ENCODE peak calls at places on chromosomes 2 and 18, in ten cellular contexts. O, U, P, T, Q, Y, W, R, K and D are unnamed samples.

GRCh38 chr18:74497308-74497640 is 1.1 kb downstream of the CNDP2 start:
- DNase-seq in R (no peak), Y (no peak), K (no peak), O (no peak), W (no peak), P (no peak), T (no peak), U (no peak), Q (no peak), D (no peak)

GRCh38 chr2:55049794-55050132 is 488 bp downstream of the RTN4 start:
- DNase-seq in K (no peak), Y (peak; percentile 26), Q (no peak), R (no peak), W (no peak), P (no peak), U (no peak), T (no peak), O (no peak), D (no peak)

GRCh38 chr18:27363918-27364317 is 178.8 kb upstream of the CHST9 start:
- DNase-seq in Q (no peak), R (no peak), P (peak; percentile 19), W (no peak), K (no peak), Y (no peak), T (no peak), O (no peak), U (no peak), D (no peak)

GRCh38 chr18:72155327-72155726 is 388.8 kb downstream of the CBLN2 start:
- DNase-seq in W (no peak), Y (peak; percentile 18), K (no peak), Q (no peak), T (no peak), R (no peak), P (no peak), U (no peak), O (no peak), D (no peak)

GRCh38 chr2:102891261-102891660 is 129.4 kb downstream of the TMEM182 start:
- DNase-seq in Y (no peak), R (no peak), O (no peak), K (no peak), U (no peak), Q (no peak), W (no peak), P (no peak), T (no peak), D (no peak)

GRCh38 chr18:78765142-78765541 is 214.5 kb upstream of the SALL3 start:
- DNase-seq in O (no peak), P (no peak), R (no peak), K (no peak), Q (no peak), W (no peak), Y (no peak), T (no peak), U (no peak), D (no peak)

GRCh38 chr2:122519806-122520205 is 764.4 kb downstream of the TSN start:
- DNase-seq in Y (no peak), Q (no peak), K (no peak), T (no peak), R (no peak), O (no peak), U (no peak), P (no peak), W (no peak), D (no peak)

GRCh38 chr2:186611526-186611925 is 21.7 kb downstream of the ITGAV start:
- DNase-seq in Y (no peak), O (no peak), W (no peak), Q (no peak), P (no peak), U (no peak), T (no peak), K (no peak), R (no peak), D (no peak)

GRCh38 chr18:68467966-68468365 is 246.9 kb downstream of the TMX3 start:
- DNase-seq in W (no peak), Y (no peak), K (no peak), T (no peak), R (no peak), O (no peak), P (peak; percentile 27), Q (no peak), U (no peak), D (no peak)

GRCh38 chr2:11980809-11981208 is 234.4 kb downstream of the LPIN1 start:
- DNase-seq in K (no peak), P (no peak), Y (no peak), O (no peak), R (no peak), Q (no peak), T (no peak), U (no peak), W (no peak), D (no peak)

GRCh38 chr18:48859311-48860275 is 91.2 kb downstream of the SMAD7 start:
- DNase-seq in T (no peak), K (no peak), U (peak; percentile 89), O (no peak), R (no peak), P (no peak), Q (no peak), Y (peak; percentile 52), W (peak; percentile 46), D (no peak)

GRCh38 chr2:191386938-191387536 is 141.8 kb downstream of the MYO1B start:
- DNase-seq in R (peak; percentile 69), T (no peak), O (no peak), Q (peak; percentile 80), Y (peak; percentile 80), W (no peak), U (no peak), K (peak; percentile 58), P (no peak), D (no peak)

GRCh38 chr2:209694748-209695147 is 76.9 kb upstream of the UNC80 start:
- DNase-seq in W (no peak), U (no peak), Y (no peak), Q (no peak), K (no peak), R (no peak), P (no peak), O (no peak), T (no peak), D (no peak)

GRCh38 chr2:211479496-211480150 is 923.2 kb downstream of the CPS1 start:
- DNase-seq in Y (no peak), R (no peak), U (no peak), K (no peak), T (no peak), O (no peak), W (no peak), Q (no peak), P (no peak), D (no peak)

GRCh38 chr2:39679805-39680204 is 14.1 kb downstream of the TMEM178A start:
- DNase-seq in T (no peak), W (peak; percentile 45), P (no peak), Q (no peak), K (no peak), O (no peak), R (no peak), U (no peak), Y (no peak), D (no peak)

GRCh38 chr2:222436040-222436413 is 11.7 kb downstream of the SGPP2 start:
- DNase-seq in P (peak; percentile 9), O (no peak), U (no peak), T (no peak), Q (no peak), Y (no peak), W (no peak), R (no peak), K (no peak), D (no peak)

DNA sequence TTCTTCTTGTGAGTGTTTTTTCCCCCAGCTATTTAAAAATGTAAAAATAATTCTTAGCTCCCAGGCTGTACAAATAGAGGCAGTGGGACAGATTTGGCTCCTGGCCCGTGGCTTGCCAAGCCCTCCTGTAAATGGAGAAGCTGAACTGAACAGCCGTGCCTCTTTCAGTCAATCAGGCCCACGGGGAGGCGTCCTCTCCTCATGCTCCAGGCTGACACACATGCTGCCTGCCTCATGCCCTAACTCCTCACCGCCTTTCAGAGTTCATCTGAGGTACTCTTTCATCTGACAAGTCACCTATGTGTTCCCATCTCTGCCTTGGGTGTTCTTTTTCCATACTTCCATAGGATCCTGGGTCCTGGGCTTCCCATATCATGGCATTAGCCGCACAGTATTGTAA is 58.9 kb downstream of the BMP10 start:
- DNase-seq in U (no peak), R (no peak), O (no peak), K (no peak), T (no peak), Q (no peak), W (no peak), Y (no peak), P (no peak), D (no peak)
- H3K4me3 ChIP-seq in U (no peak overlapping the region), R (no peak overlapping the region), O (no peak overlapping the region), K (no peak overlapping the region), T (no peak overlapping the region), Q (no peak overlapping the region), W (no peak overlapping the region), Y (no peak overlapping the region), P (no peak overlapping the region), D (no peak overlapping the region)

GRCh38 chr2:177265834-177266817 is 1.6 kb upstream of the NFE2L2 start:
- DNase-seq in Q (no peak), T (peak; percentile 32), Y (peak; percentile 29), R (no peak), O (no peak), U (no peak), P (peak; percentile 61), W (no peak), K (no peak), D (no peak)
- H3K4me3 ChIP-seq in Q (no peak overlapping the region), T (peak overlapping the region; percentile 40), Y (peak overlapping the region; percentile 60), R (no peak overlapping the region), O (peak overlapping the region; percentile 76), U (no peak overlapping the region), P (no peak overlapping the region), W (peak overlapping the region; percentile 94), K (no peak overlapping the region), D (no peak overlapping the region)

GRCh38 chr2:128724994-128725393 is 406.3 kb upstream of the HS6ST1 start:
- DNase-seq in K (no peak), U (no peak), O (no peak), Y (no peak), W (no peak), R (no peak), Q (no peak), P (no peak), T (no peak), D (no peak)
- H3K4me3 ChIP-seq in K (no peak overlapping the region), U (no peak overlapping the region), O (no peak overlapping the region), Y (no peak overlapping the region), W (no peak overlapping the region), R (no peak overlapping the region), Q (no peak overlapping the region), P (no peak overlapping the region), T (no peak overlapping the region), D (no peak overlapping the region)

DNA sequence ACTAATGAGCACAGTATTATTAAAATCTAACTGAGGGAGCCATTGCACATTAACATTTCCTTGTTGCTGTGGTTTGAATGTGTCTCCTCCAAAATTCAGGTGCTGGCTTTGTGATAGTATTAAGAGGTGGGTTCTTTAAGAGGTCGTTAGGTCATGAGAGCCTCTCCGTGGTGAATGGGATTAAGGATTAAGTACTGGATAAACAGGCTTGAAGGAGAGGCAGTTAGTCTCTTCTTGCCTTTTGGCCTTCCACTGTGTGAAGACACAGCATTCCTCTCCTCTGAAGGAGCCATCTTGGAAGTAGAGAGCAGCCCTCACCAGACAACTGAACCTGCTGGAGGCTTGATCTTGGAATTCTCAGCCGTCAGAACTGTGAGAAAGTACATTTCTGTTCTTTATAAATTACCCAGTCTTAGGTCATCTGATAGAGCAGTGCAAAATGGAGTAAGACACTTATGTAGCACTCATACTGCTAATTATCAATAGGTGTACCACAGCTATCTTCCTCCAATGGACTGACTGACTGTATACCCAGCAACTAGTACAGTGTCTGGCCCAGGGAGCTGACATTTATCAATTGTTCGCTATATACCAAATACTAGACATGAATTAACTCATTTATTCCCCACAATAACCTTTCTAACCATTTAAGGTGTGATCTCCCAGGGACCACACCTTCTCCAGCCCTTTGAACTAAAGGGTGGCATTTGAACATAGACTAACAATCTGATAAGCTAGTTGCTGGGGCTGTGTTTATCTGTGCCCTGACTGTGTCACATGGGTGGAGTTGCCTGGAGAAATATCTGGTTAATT is 182.8 kb downstream of the MYO3B start:
- DNase-seq in R (no peak), Y (no peak), Q (no peak), W (no peak), U (no peak), O (no peak), K (no peak), T (no peak), P (peak; percentile 79), D (no peak)
- H3K4me3 ChIP-seq in R (no peak overlapping the region), Y (no peak overlapping the region), Q (no peak overlapping the region), W (no peak overlapping the region), U (no peak overlapping the region), O (no peak overlapping the region), K (no peak overlapping the region), T (no peak overlapping the region), P (no peak overlapping the region), D (no peak overlapping the region)